ENCODE peak calls at places on chromosomes 6 and 20, in five cellular contexts. One of them, this sample, is unnamed.
A peak's percentile ranks its signal among the peaks of the same experiment; 100 is the strongest.

GRCh38 chr6:168149015-168149414 is 70.0 kb upstream of the FRMD1 start:
- DNase-seq in naive thymus-derived CD4-positive, alpha-beta T cell: no peak
- DNase-seq in upper lobe of right lung: no peak
- DNase-seq in ascending aorta: no peak
- DNase-seq in tibial nerve: no peak
- DNase-seq in this sample: no peak

GRCh38 chr20:33490023-33490933 is at the start of gene CBFA2T2:
- DNase-seq in tibial nerve: peak; percentile 33
- DNase-seq in naive thymus-derived CD4-positive, alpha-beta T cell: no peak
- DNase-seq in upper lobe of right lung: peak; percentile 89
- DNase-seq in ascending aorta: peak; percentile 67
- DNase-seq in this sample: no peak

GRCh38 chr20:6855806-6856205 is 88.3 kb downstream of the BMP2 start:
- DNase-seq in ascending aorta: no peak
- DNase-seq in tibial nerve: no peak
- DNase-seq in naive thymus-derived CD4-positive, alpha-beta T cell: no peak
- DNase-seq in upper lobe of right lung: no peak
- DNase-seq in this sample: no peak

GRCh38 chr20:32477594-32478512 is 107.3 kb downstream of the NOL4L start:
- DNase-seq in upper lobe of right lung: no peak
- DNase-seq in tibial nerve: no peak
- DNase-seq in naive thymus-derived CD4-positive, alpha-beta T cell: no peak
- DNase-seq in ascending aorta: no peak
- DNase-seq in this sample: no peak

GRCh38 chr6:38387994-38388393 is 251.7 kb downstream of the BTBD9 start:
- DNase-seq in naive thymus-derived CD4-positive, alpha-beta T cell: no peak
- DNase-seq in upper lobe of right lung: no peak
- DNase-seq in tibial nerve: no peak
- DNase-seq in ascending aorta: no peak
- DNase-seq in this sample: no peak

GRCh38 chr6:13524801-13525508 is 37.6 kb upstream of the GFOD1 start:
- DNase-seq in tibial nerve: no peak
- DNase-seq in ascending aorta: no peak
- DNase-seq in naive thymus-derived CD4-positive, alpha-beta T cell: no peak
- DNase-seq in upper lobe of right lung: no peak
- DNase-seq in this sample: no peak

GRCh38 chr20:16062661-16063591 is 510.3 kb downstream of the KIF16B start:
- DNase-seq in naive thymus-derived CD4-positive, alpha-beta T cell: no peak
- DNase-seq in tibial nerve: no peak
- DNase-seq in ascending aorta: no peak
- DNase-seq in upper lobe of right lung: no peak
- DNase-seq in this sample: no peak

GRCh38 chr20:50335105-50335504 is 144.5 kb downstream of the CEBPB start:
- DNase-seq in upper lobe of right lung: no peak
- DNase-seq in ascending aorta: no peak
- DNase-seq in tibial nerve: no peak
- DNase-seq in naive thymus-derived CD4-positive, alpha-beta T cell: no peak
- DNase-seq in this sample: peak; percentile 16

GRCh38 chr6:72620866-72621242 is 1.0 kb upstream of the KCNQ5 start:
- DNase-seq in tibial nerve: no peak
- DNase-seq in upper lobe of right lung: no peak
- DNase-seq in naive thymus-derived CD4-positive, alpha-beta T cell: peak; percentile 31
- DNase-seq in ascending aorta: no peak
- DNase-seq in this sample: no peak

GRCh38 chr6:72622094-72622540 is 253 bp downstream of the KCNQ5 start:
- DNase-seq in tibial nerve: no peak
- DNase-seq in ascending aorta: peak; percentile 72
- DNase-seq in naive thymus-derived CD4-positive, alpha-beta T cell: peak; percentile 58
- DNase-seq in upper lobe of right lung: peak; percentile 67
- DNase-seq in this sample: peak; percentile 29

GRCh38 chr6:72617721-72618120 is 4.1 kb upstream of the KCNQ5 start:
- DNase-seq in ascending aorta: no peak
- DNase-seq in tibial nerve: no peak
- DNase-seq in naive thymus-derived CD4-positive, alpha-beta T cell: no peak
- DNase-seq in upper lobe of right lung: no peak
- DNase-seq in this sample: no peak

GRCh38 chr6:72621243-72622093 is at the start of gene KCNQ5:
- DNase-seq in ascending aorta: no peak
- DNase-seq in tibial nerve: no peak
- DNase-seq in upper lobe of right lung: no peak
- DNase-seq in naive thymus-derived CD4-positive, alpha-beta T cell: peak; percentile 25
- DNase-seq in this sample: peak; percentile 9

DNA sequence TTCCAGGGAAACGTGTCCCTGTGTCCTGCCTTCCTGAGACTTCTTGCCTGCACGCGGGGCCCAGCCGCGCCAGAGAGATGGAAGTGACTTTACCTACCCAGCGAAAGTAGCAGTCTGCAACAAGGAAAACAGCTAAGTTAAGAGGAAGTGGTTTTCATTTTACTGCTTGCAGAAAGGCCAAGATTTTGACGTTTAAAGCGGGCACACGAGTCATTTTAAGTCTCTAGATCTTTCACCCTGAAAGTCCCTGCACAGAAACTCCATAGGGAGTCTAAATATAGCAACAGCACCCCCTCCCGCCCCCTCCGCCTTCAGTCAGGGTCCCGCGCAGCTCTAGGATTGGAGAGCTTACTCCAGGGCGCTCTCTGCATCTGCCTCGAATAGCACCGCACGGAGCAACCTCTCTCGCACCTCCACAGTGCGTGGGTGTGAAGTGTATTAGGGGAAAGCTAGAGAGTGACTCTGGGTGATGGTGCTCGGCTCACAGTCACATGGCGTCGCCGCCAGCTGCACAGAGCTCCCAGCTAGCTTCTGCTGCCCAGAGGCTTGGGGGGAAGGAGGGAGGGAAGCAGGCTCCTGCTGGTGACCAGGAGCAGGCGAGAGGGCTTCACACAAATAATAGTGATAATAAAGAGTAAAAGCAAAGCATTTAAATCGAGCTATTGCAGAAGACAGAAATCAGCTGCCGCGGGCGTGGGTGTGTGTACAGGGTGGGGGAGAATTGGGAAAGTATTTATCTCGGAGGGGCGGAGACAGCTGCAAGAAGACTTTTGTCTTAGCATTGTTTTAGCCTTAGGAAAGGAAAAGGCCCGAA is 1.8 kb upstream of the KCNQ5 start:
- DNase-seq in tibial nerve: no peak
- DNase-seq in naive thymus-derived CD4-positive, alpha-beta T cell: peak; percentile 67
- DNase-seq in upper lobe of right lung: peak; percentile 70
- DNase-seq in ascending aorta: peak; percentile 72
- DNase-seq in this sample: no peak
- H3K4me3 ChIP-seq in tibial nerve: peak overlapping the region; percentile 47
- H3K4me3 ChIP-seq in naive thymus-derived CD4-positive, alpha-beta T cell: peak overlapping the region; percentile 82
- H3K4me3 ChIP-seq in upper lobe of right lung: peak overlapping the region; percentile 52
- H3K4me3 ChIP-seq in ascending aorta: peak overlapping the region; percentile 66
- H3K4me3 ChIP-seq in this sample: no peak overlapping the region

GRCh38 chr6:151729829-151730495 is 77.5 kb upstream of the ESR1 start:
- DNase-seq in upper lobe of right lung: no peak
- DNase-seq in ascending aorta: no peak
- DNase-seq in naive thymus-derived CD4-positive, alpha-beta T cell: no peak
- DNase-seq in tibial nerve: no peak
- DNase-seq in this sample: no peak
- H3K9me3 ChIP-seq in upper lobe of right lung: peaks cover 6% of the 10 kb centered on the region
- H3K9me3 ChIP-seq in ascending aorta: no peaks in the 10 kb centered on the region
- H3K9me3 ChIP-seq in naive thymus-derived CD4-positive, alpha-beta T cell: no peaks in the 10 kb centered on the region
- H3K9me3 ChIP-seq in tibial nerve: no peaks in the 10 kb centered on the region
- H3K9me3 ChIP-seq in this sample: no peaks in the 10 kb centered on the region

GRCh38 chr6:221531-222349 is 70.5 kb upstream of the DUSP22 start:
- DNase-seq in ascending aorta: peak; percentile 11
- DNase-seq in naive thymus-derived CD4-positive, alpha-beta T cell: no peak
- DNase-seq in tibial nerve: no peak
- DNase-seq in upper lobe of right lung: no peak
- DNase-seq in this sample: no peak
- H3K4me3 ChIP-seq in ascending aorta: no peak overlapping the region
- H3K4me3 ChIP-seq in naive thymus-derived CD4-positive, alpha-beta T cell: no peak overlapping the region
- H3K4me3 ChIP-seq in tibial nerve: no peak overlapping the region
- H3K4me3 ChIP-seq in upper lobe of right lung: no peak overlapping the region
- H3K4me3 ChIP-seq in this sample: no peak overlapping the region

GRCh38 chr6:163866192-163866591 is 451.7 kb downstream of the QKI start:
- DNase-seq in tibial nerve: no peak
- DNase-seq in naive thymus-derived CD4-positive, alpha-beta T cell: no peak
- DNase-seq in ascending aorta: no peak
- DNase-seq in upper lobe of right lung: no peak
- DNase-seq in this sample: no peak

GRCh38 chr6:163865380-163865779 is 450.9 kb downstream of the QKI start:
- DNase-seq in ascending aorta: no peak
- DNase-seq in tibial nerve: no peak
- DNase-seq in upper lobe of right lung: no peak
- DNase-seq in naive thymus-derived CD4-positive, alpha-beta T cell: no peak
- DNase-seq in this sample: no peak

GRCh38 chr6:163860194-163861081 is 445.9 kb downstream of the QKI start:
- DNase-seq in naive thymus-derived CD4-positive, alpha-beta T cell: no peak
- DNase-seq in upper lobe of right lung: no peak
- DNase-seq in tibial nerve: no peak
- DNase-seq in ascending aorta: no peak
- DNase-seq in this sample: peak; percentile 40

GRCh38 chr6:163863565-163863964 is 449.0 kb downstream of the QKI start:
- DNase-seq in tibial nerve: no peak
- DNase-seq in upper lobe of right lung: no peak
- DNase-seq in ascending aorta: no peak
- DNase-seq in naive thymus-derived CD4-positive, alpha-beta T cell: no peak
- DNase-seq in this sample: no peak

DNA sequence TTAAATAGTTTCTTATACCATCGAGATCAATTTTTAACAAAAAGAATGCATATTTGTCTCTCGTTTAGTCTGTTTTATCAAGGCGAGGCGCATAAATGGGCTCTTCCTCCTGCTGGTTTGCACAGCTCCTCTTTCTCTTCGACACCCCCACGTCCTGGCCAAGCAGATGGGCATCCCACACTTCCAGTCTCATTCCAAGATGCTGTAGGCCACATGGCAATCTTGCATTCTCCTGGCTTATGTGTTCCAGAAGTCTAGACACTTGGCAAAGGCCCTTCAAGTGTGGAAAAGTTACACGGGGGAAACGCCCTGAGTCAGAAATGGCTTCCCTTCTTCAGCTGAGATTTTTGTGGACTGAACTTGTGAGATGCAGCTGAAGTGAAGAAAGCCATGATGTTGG is 447.1 kb downstream of the QKI start:
- DNase-seq in upper lobe of right lung: no peak
- DNase-seq in ascending aorta: no peak
- DNase-seq in tibial nerve: no peak
- DNase-seq in naive thymus-derived CD4-positive, alpha-beta T cell: no peak
- DNase-seq in this sample: no peak
- H3K9me3 ChIP-seq in upper lobe of right lung: no peaks in the 10 kb centered on the region
- H3K9me3 ChIP-seq in ascending aorta: no peaks in the 10 kb centered on the region
- H3K9me3 ChIP-seq in tibial nerve: no peaks in the 10 kb centered on the region
- H3K9me3 ChIP-seq in naive thymus-derived CD4-positive, alpha-beta T cell: no peaks in the 10 kb centered on the region
- H3K9me3 ChIP-seq in this sample: no peaks in the 10 kb centered on the region

DNA sequence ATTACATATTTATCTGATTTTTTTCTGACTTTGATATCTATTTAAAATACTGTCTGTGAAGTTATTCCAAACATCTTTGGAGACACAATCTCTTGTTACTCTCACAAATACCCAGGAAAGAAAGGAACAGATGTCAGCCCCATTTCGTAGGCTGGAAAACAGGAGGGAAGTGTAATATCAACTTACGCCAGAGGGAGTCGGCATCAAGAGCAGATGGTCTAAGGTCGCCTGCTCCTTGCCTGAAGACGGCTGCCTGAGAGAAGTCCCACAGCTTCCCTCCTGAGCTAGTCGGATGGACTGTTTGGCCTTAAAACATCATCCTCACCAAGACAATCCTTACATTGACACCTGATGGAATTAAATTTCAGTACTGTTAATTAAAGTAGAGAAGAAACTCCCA is 13.4 kb downstream of the CST7 start:
- DNase-seq in ascending aorta: no peak
- DNase-seq in naive thymus-derived CD4-positive, alpha-beta T cell: no peak
- DNase-seq in upper lobe of right lung: no peak
- DNase-seq in tibial nerve: no peak
- DNase-seq in this sample: no peak
- H3K4me3 ChIP-seq in ascending aorta: no peak overlapping the region
- H3K4me3 ChIP-seq in naive thymus-derived CD4-positive, alpha-beta T cell: no peak overlapping the region
- H3K4me3 ChIP-seq in upper lobe of right lung: no peak overlapping the region
- H3K4me3 ChIP-seq in tibial nerve: no peak overlapping the region
- H3K4me3 ChIP-seq in this sample: no peak overlapping the region

GRCh38 chr6:22590423-22590822 is 21.1 kb downstream of the HDGFL1 start:
- DNase-seq in upper lobe of right lung: no peak
- DNase-seq in naive thymus-derived CD4-positive, alpha-beta T cell: no peak
- DNase-seq in tibial nerve: no peak
- DNase-seq in ascending aorta: no peak
- DNase-seq in this sample: no peak

GRCh38 chr6:22598386-22598785 is 29.0 kb downstream of the HDGFL1 start:
- DNase-seq in tibial nerve: no peak
- DNase-seq in upper lobe of right lung: no peak
- DNase-seq in ascending aorta: no peak
- DNase-seq in naive thymus-derived CD4-positive, alpha-beta T cell: no peak
- DNase-seq in this sample: no peak

GRCh38 chr6:22593895-22594294 is 24.5 kb downstream of the HDGFL1 start:
- DNase-seq in tibial nerve: no peak
- DNase-seq in ascending aorta: no peak
- DNase-seq in naive thymus-derived CD4-positive, alpha-beta T cell: no peak
- DNase-seq in upper lobe of right lung: no peak
- DNase-seq in this sample: no peak

GRCh38 chr6:22600059-22600458 is 30.7 kb downstream of the HDGFL1 start:
- DNase-seq in naive thymus-derived CD4-positive, alpha-beta T cell: no peak
- DNase-seq in ascending aorta: no peak
- DNase-seq in tibial nerve: no peak
- DNase-seq in upper lobe of right lung: no peak
- DNase-seq in this sample: no peak

DNA sequence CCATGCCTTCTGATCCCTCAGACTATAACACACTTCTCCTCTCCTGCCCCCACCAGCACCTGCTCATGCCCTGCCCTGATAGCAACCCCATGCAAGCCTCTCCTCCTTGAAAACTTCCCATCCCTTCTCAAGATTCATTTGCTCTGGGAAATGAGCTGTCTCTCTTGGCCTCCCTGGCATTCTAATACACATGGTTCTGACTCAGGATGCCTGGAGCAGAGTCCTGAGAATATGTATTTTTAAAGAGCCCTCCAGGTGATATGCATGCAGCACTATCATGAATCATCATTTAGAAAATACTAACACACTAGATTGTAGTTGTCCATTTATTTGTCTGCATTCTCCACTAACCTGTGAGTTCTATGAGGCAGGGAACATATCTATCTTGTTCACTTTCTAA is 26.6 kb downstream of the HDGFL1 start:
- DNase-seq in upper lobe of right lung: no peak
- DNase-seq in ascending aorta: no peak
- DNase-seq in naive thymus-derived CD4-positive, alpha-beta T cell: no peak
- DNase-seq in tibial nerve: no peak
- DNase-seq in this sample: no peak
- H3K9me3 ChIP-seq in upper lobe of right lung: no peaks in the 10 kb centered on the region
- H3K9me3 ChIP-seq in ascending aorta: no peaks in the 10 kb centered on the region
- H3K9me3 ChIP-seq in naive thymus-derived CD4-positive, alpha-beta T cell: no peaks in the 10 kb centered on the region
- H3K9me3 ChIP-seq in tibial nerve: no peaks in the 10 kb centered on the region
- H3K9me3 ChIP-seq in this sample: no peaks in the 10 kb centered on the region

GRCh38 chr6:125088963-125089362 is 64.6 kb upstream of the TPD52L1 start:
- DNase-seq in tibial nerve: no peak
- DNase-seq in naive thymus-derived CD4-positive, alpha-beta T cell: no peak
- DNase-seq in upper lobe of right lung: no peak
- DNase-seq in ascending aorta: no peak
- DNase-seq in this sample: no peak
- H3K4me3 ChIP-seq in tibial nerve: no peak overlapping the region
- H3K4me3 ChIP-seq in naive thymus-derived CD4-positive, alpha-beta T cell: no peak overlapping the region
- H3K4me3 ChIP-seq in upper lobe of right lung: no peak overlapping the region
- H3K4me3 ChIP-seq in ascending aorta: no peak overlapping the region
- H3K4me3 ChIP-seq in this sample: no peak overlapping the region

DNA sequence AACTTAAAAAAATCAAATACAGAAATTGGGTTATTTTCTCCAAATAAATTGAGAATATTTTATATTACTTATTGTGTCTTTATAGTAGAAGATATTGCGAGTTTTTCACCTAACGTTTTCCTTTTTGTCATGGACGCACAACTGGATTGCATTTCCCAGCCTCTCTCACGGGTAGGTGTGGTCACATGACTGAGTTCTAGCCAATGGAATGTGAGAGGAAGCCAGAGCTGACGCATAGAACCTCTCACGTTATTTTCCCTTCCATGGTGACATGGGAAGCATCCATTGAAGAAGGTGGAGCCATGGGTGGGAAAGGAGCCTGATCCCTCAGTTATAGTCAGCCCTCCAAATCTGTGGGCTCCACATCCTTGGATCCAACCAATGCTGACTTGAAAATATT is 155.9 kb upstream of the UST start:
- DNase-seq in upper lobe of right lung: no peak
- DNase-seq in naive thymus-derived CD4-positive, alpha-beta T cell: no peak
- DNase-seq in tibial nerve: no peak
- DNase-seq in ascending aorta: no peak
- DNase-seq in this sample: no peak
- H3K9me3 ChIP-seq in upper lobe of right lung: no peaks in the 10 kb centered on the region
- H3K9me3 ChIP-seq in naive thymus-derived CD4-positive, alpha-beta T cell: no peaks in the 10 kb centered on the region
- H3K9me3 ChIP-seq in tibial nerve: peaks cover 2% of the 10 kb centered on the region
- H3K9me3 ChIP-seq in ascending aorta: peaks cover 17% of the 10 kb centered on the region
- H3K9me3 ChIP-seq in this sample: no peaks in the 10 kb centered on the region

This sample was measured in HAP-1.